ENCODE peak calls at places on chromosomes 1 and 21, in nine cellular contexts. R is non-pigmented ciliary epithelial cell, Z is NT2/D1, U is HFFc6, K is activated T-cell treated with anti-CD3 and anti-CD28 coated beads for 24 hours, N is mesenteric fat pad, A is NCI-H187, W is nephron progenitor cell, Q is left ventricle myocardium superior. B is an unnamed sample.

GRCh38 chr1:112390775-112391602 is 5.0 kb upstream of the CTTNBP2NL start:
- DNase-seq in W (peak), Q (peak), Z (peak), K (peak), U (peak), N (peak), R (peak), A (peak), B (peak)

GRCh38 chr1:30384286-30385245 is 338.8 kb downstream of the MATN1 start:
- DNase-seq in W (no peak), A (no peak), Q (no peak), R (no peak), Z (no peak), N (peak), K (no peak), U (no peak), B (no peak)

GRCh38 chr1:55045430-55045829 is 6.1 kb downstream of the PCSK9 start:
- DNase-seq in N (no peak), Z (no peak), R (no peak), K (no peak), W (no peak), U (no peak), A (no peak), Q (no peak), B (no peak)

GRCh38 chr1:1434131-1434811 is 1.2 kb upstream of the VWA1 start:
- DNase-seq in U (no peak), Q (peak), W (peak), Z (no peak), K (no peak), R (no peak), N (peak), A (no peak), B (peak)

GRCh38 chr1:177190308-177190970 is 19.7 kb downstream of the BRINP2 start:
- DNase-seq in N (no peak), W (no peak), A (no peak), K (no peak), R (no peak), Q (no peak), Z (no peak), U (no peak), B (no peak)

GRCh38 chr1:72636636-72637035 is 354.3 kb upstream of the NEGR1 start:
- DNase-seq in U (no peak), Z (no peak), K (no peak), W (no peak), N (no peak), Q (no peak), R (no peak), A (no peak), B (peak)

GRCh38 chr1:58699011-58699762 is 675 bp downstream of the MYSM1 start:
- DNase-seq in N (no peak), A (no peak), Q (no peak), Z (no peak), U (no peak), R (no peak), W (no peak), K (no peak), B (no peak)

GRCh38 chr1:228378453-228379164 is 28.0 kb downstream of the TRIM11 start:
- DNase-seq in Q (peak), A (no peak), Z (peak), N (no peak), U (peak), W (peak), R (peak), K (peak), B (peak)

GRCh38 chr1:42767510-42767924 is 468 bp downstream of the C1orf50 start:
- DNase-seq in A (no peak), W (no peak), Z (no peak), Q (no peak), K (no peak), U (no peak), R (no peak), N (no peak), B (no peak)

GRCh38 chr1:1020415-1021009 is 592 bp downstream of the AGRN start:
- DNase-seq in U (no peak), Z (no peak), R (no peak), Q (no peak), N (no peak), W (peak), A (no peak), K (no peak), B (no peak)

GRCh38 chr1:198597690-198598430 is 41.0 kb upstream of the PTPRC start:
- DNase-seq in Q (no peak), K (no peak), Z (no peak), U (no peak), W (no peak), N (no peak), R (no peak), A (no peak), B (no peak)

GRCh38 chr1:203860396-203860951 is 925 bp upstream of the SNRPE start:
- DNase-seq in U (peak), W (no peak), K (no peak), Z (no peak), Q (no peak), A (no peak), N (no peak), R (no peak), B (peak)

GRCh38 chr1:171286032-171286705 is 27.8 kb upstream of the FMO4 start:
- DNase-seq in K (no peak), Z (no peak), A (no peak), R (no peak), Q (no peak), U (peak), W (no peak), N (no peak), B (no peak)

GRCh38 chr1:54842206-54842915 is 41.2 kb upstream of the TTC22 start:
- DNase-seq in W (no peak), N (no peak), Z (no peak), R (no peak), Q (no peak), K (no peak), A (no peak), U (no peak), B (no peak)

GRCh38 chr1:160097196-160097910 is 1.1 kb downstream of the IGSF8 start:
- DNase-seq in N (no peak), Q (no peak), U (no peak), Z (no peak), K (peak), W (no peak), R (no peak), A (no peak), B (no peak)

GRCh38 chr21:26093094-26093493 is 77.5 kb downstream of the APP start:
- DNase-seq in Q (no peak), A (no peak), W (no peak), R (no peak), K (no peak), U (peak), N (no peak), Z (no peak), B (no peak)

GRCh38 chr21:46112731-46113215 is 14.9 kb downstream of the COL6A2 start:
- DNase-seq in N (peak), K (no peak), Z (no peak), W (no peak), R (no peak), A (no peak), U (no peak), Q (no peak), B (no peak)

GRCh38 chr1:50968884-50969610 is 998 bp upstream of the CDKN2C start:
- DNase-seq in K (no peak), R (no peak), Q (peak), Z (no peak), W (peak), N (no peak), A (peak), U (no peak), B (peak)